ENCODE peak calls at places on chromosomes 4 and X, in seven cellular contexts. K is GM06990, X is smooth muscle cell of the brain vasculature, P is thyroid gland, T is HEK293T, B is dorsolateral prefrontal cortex, G is NCI-H1694 treated with DMSO at 0.1 percent for 48 hours. A is an unnamed sample.
A peak's percentile ranks its signal among the peaks of the same experiment; 100 is the strongest.

GRCh38 chrX:136386821-136387220 is 86.1 kb downstream of the ADGRG4 start:
- DNase-seq in T (no peak), K (no peak), B (no peak), P (no peak), X (no peak), G (no peak), A (no peak)

GRCh38 chr4:182589100-182589499 is 328.1 kb downstream of the DCTD start:
- DNase-seq in K (no peak), T (no peak), P (no peak), B (no peak), G (no peak), X (no peak), A (no peak)

GRCh38 chr4:100576570-100576969 is 58.7 kb upstream of the EMCN start:
- DNase-seq in T (peak; percentile 9), B (no peak), K (no peak), X (no peak), G (no peak), P (no peak), A (no peak)

GRCh38 chrX:76248901-76249300 is 76.0 kb downstream of the PBDC1 start:
- DNase-seq in X (no peak), B (no peak), G (no peak), T (no peak), K (no peak), P (no peak), A (no peak)

GRCh38 chr4:30068234-30068633 is 651.9 kb upstream of the PCDH7 start:
- DNase-seq in B (no peak), K (no peak), X (no peak), T (peak; percentile 5), G (no peak), P (no peak), A (no peak)

GRCh38 chrX:79263550-79263949 is 103.6 kb downstream of the ITM2A start:
- DNase-seq in P (no peak), B (no peak), T (no peak), K (peak; percentile 26), G (no peak), X (no peak), A (no peak)

GRCh38 chr4:119286377-119287002 is 35.4 kb downstream of the FABP2 start:
- DNase-seq in B (no peak), G (no peak), P (peak; percentile 13), X (peak; percentile 77), T (no peak), K (no peak), A (peak; percentile 83)

GRCh38 chrX:149831473-149831872 is 49.5 kb upstream of the MAGEA8 start:
- DNase-seq in P (no peak), T (no peak), K (no peak), B (no peak), X (no peak), G (no peak), A (no peak)

GRCh38 chr4:185201983-185202962 is 1.5 kb downstream of the CFAP97 start:
- DNase-seq in T (no peak), X (no peak), K (no peak), B (no peak), G (no peak), P (peak; percentile 57), A (peak; percentile 44)

GRCh38 chrX:131816551-131817136 is 206.5 kb upstream of the STK26 start:
- DNase-seq in B (peak; percentile 66), T (peak; percentile 44), G (no peak), P (no peak), K (peak; percentile 78), X (peak; percentile 37), A (peak; percentile 42)

GRCh38 chrX:9681011-9681410 is 84.6 kb downstream of the GPR143 start:
- DNase-seq in B (no peak), X (no peak), G (no peak), T (no peak), K (no peak), P (peak; percentile 64), A (no peak)